ENCODE peak calls at places on chromosomes 12 and 14, in eight cellular contexts. Q, H, N, F, C, U, R and X are unnamed samples.

GRCh38 chr12:45077259-45077658 is 26.4 kb upstream of the DBX2 start:
- DNase-seq in Q (no peak), H (no peak), N (no peak), F (no peak), C (no peak), U (no peak), R (no peak), X (no peak)

GRCh38 chr12:121793501-121793835 is at the start of gene RHOF:
- DNase-seq in Q (no peak), H (peak; percentile 47), N (no peak), F (peak; percentile 54), C (no peak), U (peak; percentile 95), R (no peak), X (peak; percentile 73)

GRCh38 chr14:96297000-96297399 is 41.0 kb downstream of the BDKRB1 start:
- DNase-seq in Q (peak; percentile 37), H (no peak), N (no peak), F (no peak), C (no peak), U (no peak), R (no peak), X (no peak)

GRCh38 chr12:108850854-108851573 is 6.4 kb downstream of the SSH1 start:
- DNase-seq in Q (peak; percentile 89), H (peak; percentile 60), N (no peak), F (peak; percentile 19), C (no peak), U (no peak), R (no peak), X (no peak)

GRCh38 chr14:101717663-101718490 is 43.6 kb upstream of the PPP2R5C start:
- DNase-seq in Q (no peak), H (no peak), N (no peak), F (no peak), C (peak; percentile 68), U (no peak), R (no peak), X (no peak)

GRCh38 chr12:31895449-31896150 is 63.6 kb upstream of the RESF1 start:
- DNase-seq in Q (no peak), H (no peak), N (no peak), F (no peak), C (no peak), U (no peak), R (no peak), X (no peak)

GRCh38 chr12:74488134-74488533 is 49.5 kb upstream of the ATXN7L3B start:
- DNase-seq in Q (no peak), H (no peak), N (no peak), F (no peak), C (no peak), U (no peak), R (no peak), X (no peak)

GRCh38 chr14:101980700-101981099 is 16.3 kb downstream of the DYNC1H1 start:
- DNase-seq in Q (peak; percentile 78), H (peak; percentile 87), N (peak; percentile 73), F (peak; percentile 51), C (peak; percentile 94), U (no peak), R (peak; percentile 84), X (peak; percentile 49)

GRCh38 chr12:58681730-58682129 is 238.6 kb downstream of the LRIG3 start:
- DNase-seq in Q (no peak), H (no peak), N (no peak), F (no peak), C (no peak), U (no peak), R (no peak), X (no peak)

GRCh38 chr12:28582687-28583376 is 392.6 kb downstream of the CCDC91 start:
- DNase-seq in Q (no peak), H (no peak), N (no peak), F (no peak), C (no peak), U (no peak), R (no peak), X (no peak)

GRCh38 chr14:92655802-92656201 is 92.6 kb downstream of the LGMN start:
- DNase-seq in Q (no peak), H (no peak), N (no peak), F (no peak), C (no peak), U (no peak), R (no peak), X (no peak)

GRCh38 chr12:57896139-57896436 is 45.3 kb upstream of the ATP23 start:
- DNase-seq in Q (no peak), H (no peak), N (no peak), F (no peak), C (no peak), U (no peak), R (no peak), X (no peak)

GRCh38 chr12:114938487-114939210 is 254.7 kb upstream of the TBX3 start:
- DNase-seq in Q (no peak), H (no peak), N (no peak), F (no peak), C (no peak), U (no peak), R (no peak), X (no peak)

GRCh38 chr12:124030510-124030909 is 57.5 kb downstream of the ZNF664 start:
- DNase-seq in Q (no peak), H (peak; percentile 41), N (no peak), F (no peak), C (no peak), U (no peak), R (no peak), X (no peak)

GRCh38 chr12:3160081-3160480 is 82.9 kb downstream of the TSPAN9 start:
- DNase-seq in Q (no peak), H (no peak), N (no peak), F (no peak), C (no peak), U (no peak), R (no peak), X (no peak)

GRCh38 chr14:94048676-94049624 is 22.8 kb downstream of the OTUB2 start:
- DNase-seq in Q (no peak), H (no peak), N (no peak), F (no peak), C (no peak), U (no peak), R (no peak), X (no peak)

GRCh38 chr14:56300495-56300894 is 182.3 kb downstream of the PELI2 start:
- DNase-seq in Q (no peak), H (no peak), N (no peak), F (no peak), C (no peak), U (no peak), R (no peak), X (no peak)

GRCh38 chr12:39252628-39253027 is 190.3 kb downstream of the KIF21A start:
- DNase-seq in Q (no peak), H (peak; percentile 66), N (no peak), F (peak; percentile 59), C (no peak), U (no peak), R (no peak), X (no peak)

DNA sequence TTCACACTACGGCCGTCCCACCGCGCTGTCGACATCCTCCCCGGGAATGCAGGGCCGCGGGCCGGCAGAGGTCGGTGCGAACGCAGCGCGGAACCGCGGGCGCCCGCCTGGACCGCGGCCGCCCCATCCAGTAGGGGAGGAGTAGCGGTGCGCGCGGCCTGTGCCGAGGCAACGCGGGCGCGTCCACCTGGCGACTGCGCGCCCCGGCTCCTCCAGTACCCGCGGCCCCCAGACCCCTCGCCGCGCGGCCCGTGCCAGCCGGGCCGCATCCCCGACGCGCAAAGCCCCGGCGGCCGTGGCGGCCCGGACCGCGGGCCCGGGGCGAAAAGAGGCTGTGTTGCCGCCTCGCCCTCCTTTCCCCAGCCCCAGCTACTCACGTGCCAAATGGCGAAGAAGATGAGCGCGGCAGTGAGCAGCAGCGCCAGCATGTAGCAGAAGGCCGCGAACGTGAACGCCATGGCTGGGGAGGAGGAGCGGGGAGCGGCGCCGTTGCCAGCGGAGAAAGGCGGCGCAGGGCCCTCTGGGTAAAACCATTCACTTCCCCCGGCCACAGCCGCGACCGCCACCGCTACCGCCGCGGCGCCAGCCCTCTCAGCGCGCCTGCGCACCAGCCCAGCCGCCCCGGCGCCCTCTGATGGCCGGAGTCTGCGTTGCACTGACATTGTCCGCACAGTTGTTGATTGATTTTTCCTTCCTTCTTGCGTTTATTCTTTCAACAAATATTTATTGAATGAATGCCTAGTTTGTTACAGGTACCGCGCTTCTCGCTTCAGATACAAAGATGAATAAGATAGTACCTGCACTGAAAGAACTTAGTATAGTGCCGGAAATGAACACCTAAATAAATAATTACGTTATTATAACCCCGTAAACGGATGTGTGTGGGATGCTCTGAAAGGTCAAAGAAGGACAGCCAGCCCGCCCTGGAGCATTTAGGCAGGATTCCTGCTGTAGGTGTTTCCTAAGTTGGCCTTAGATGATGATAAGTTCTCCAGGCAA is at the start of gene CNIH1:
- DNase-seq in Q (peak; percentile 94), H (peak; percentile 93), N (peak; percentile 73), F (peak; percentile 93), C (peak; percentile 98), U (peak; percentile 99), R (peak; percentile 88), X (peak; percentile 94)
- TF ChIP-seq POLR2A in Q (peak; percentile 92), H (peak; percentile 30), N (peak; percentile 77), F (peak; percentile 44), C (no peak), U (peak; percentile 72), R (peak; percentile 44), X (peak; percentile 62)

DNA sequence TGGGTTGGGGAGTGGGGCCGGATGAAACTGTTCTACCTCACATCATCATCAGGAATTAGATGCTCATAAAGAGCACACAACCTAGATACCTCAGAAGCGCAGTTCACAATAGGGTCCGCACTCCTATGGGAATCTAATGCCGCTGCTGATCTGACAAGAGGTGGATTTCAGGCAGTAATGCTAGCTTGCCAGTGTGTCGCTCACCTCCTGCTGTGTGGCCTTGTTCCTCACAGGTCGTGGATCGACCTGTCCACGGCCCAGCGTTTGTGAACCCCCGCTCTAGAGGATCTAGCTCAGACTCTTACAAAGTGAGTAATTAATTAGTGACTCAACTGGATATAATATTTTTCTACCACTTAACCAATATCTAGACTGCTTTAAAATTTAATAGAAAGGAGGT is 5.8 kb downstream of the PPP1R12A start:
- DNase-seq in Q (no peak), H (no peak), N (no peak), F (no peak), C (no peak), U (no peak), R (no peak), X (no peak)
- H3K4me3 ChIP-seq in Q (no peak overlapping the region), H (no peak overlapping the region), N (no peak overlapping the region), F (no peak overlapping the region), C (no peak overlapping the region), U (no peak overlapping the region), R (no peak overlapping the region), X (no peak overlapping the region)

GRCh38 chr12:21647179-21647578 is 10.5 kb downstream of the LDHB start:
- DNase-seq in Q (no peak), H (no peak), N (no peak), F (no peak), C (no peak), U (no peak), R (no peak), X (no peak)
- TF ChIP-seq POLR2A in Q (no peak), H (no peak), N (no peak), F (no peak), C (no peak), U (no peak), R (no peak), X (no peak)

DNA sequence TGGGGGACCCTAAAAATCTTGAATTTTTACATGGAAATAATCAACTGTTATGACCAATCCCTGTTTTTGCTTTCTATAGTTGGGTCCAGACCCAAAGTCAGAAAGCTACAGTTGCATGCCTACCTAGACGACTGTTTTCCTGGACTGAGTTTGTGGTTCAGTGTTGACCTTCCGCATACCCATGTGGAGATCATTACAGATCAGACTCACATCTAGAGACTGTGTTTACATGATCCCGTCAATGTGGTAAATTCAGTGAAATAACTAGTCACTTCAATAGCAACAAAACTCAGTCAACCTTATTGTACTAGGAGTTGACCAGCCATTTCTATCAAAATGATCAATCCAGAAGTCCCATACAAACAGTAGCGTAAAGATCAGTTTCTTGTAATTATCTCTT is 257.6 kb downstream of the EGLN3 start:
- DNase-seq in Q (no peak), H (no peak), N (no peak), F (no peak), C (no peak), U (no peak), R (no peak), X (no peak)
- H3K4me3 ChIP-seq in Q (no peak overlapping the region), H (no peak overlapping the region), N (no peak overlapping the region), F (no peak overlapping the region), C (no peak overlapping the region), U (no peak overlapping the region), R (no peak overlapping the region), X (no peak overlapping the region)